ENCODE peak calls at places on chromosomes 13 and 19, in five cellular contexts. U, W, L, V and Y are unnamed samples.

GRCh38 chr19:28643284-28643683 is 569.7 kb downstream of the UQCRFS1 start:
- DNase-seq in U (no peak), W (no peak), L (no peak), V (no peak), Y (no peak)

GRCh38 chr13:33917135-33917534 is 99.2 kb downstream of the RFC3 start:
- DNase-seq in U (no peak), W (no peak), L (no peak), V (no peak), Y (no peak)

GRCh38 chr19:57305056-57305455 is 15.2 kb upstream of the ZNF543 start:
- DNase-seq in U (no peak), W (no peak), L (no peak), V (no peak), Y (no peak)

GRCh38 chr19:34662919-34663318 is 14.0 kb downstream of the SCGB2B2 start:
- DNase-seq in U (no peak), W (peak), L (no peak), V (peak), Y (no peak)

GRCh38 chr19:46717034-46717715 is at the start of gene PRKD2:
- DNase-seq in U (peak), W (peak), L (peak), V (peak), Y (peak)

GRCh38 chr13:30477346-30478235 is 11.9 kb upstream of the HMGB1 start:
- DNase-seq in U (no peak), W (no peak), L (no peak), V (no peak), Y (no peak)

GRCh38 chr19:50669319-50670101 is 20.3 kb downstream of the C19orf81 start:
- DNase-seq in U (no peak), W (peak), L (no peak), V (peak), Y (peak)

GRCh38 chr13:75544681-75545333 is 4.8 kb upstream of the UCHL3 start:
- DNase-seq in U (no peak), W (no peak), L (no peak), V (no peak), Y (no peak)

GRCh38 chr19:35896643-35897040 is 3.7 kb downstream of the NFKBID start:
- DNase-seq in U (no peak), W (no peak), L (no peak), V (no peak), Y (no peak)

GRCh38 chr19:47272448-47273312 is 2.0 kb upstream of the INAFM1 start:
- DNase-seq in U (no peak), W (no peak), L (no peak), V (peak), Y (no peak)

GRCh38 chr19:16441661-16442071 is 30.1 kb downstream of the EPS15L1 start:
- DNase-seq in U (no peak), W (no peak), L (no peak), V (peak), Y (peak)

GRCh38 chr19:10920781-10921180 is 7.7 kb downstream of the YIPF2 start:
- DNase-seq in U (no peak), W (no peak), L (no peak), V (no peak), Y (no peak)

GRCh38 chr19:5621311-5621944 is 1.1 kb downstream of the SAFB2 start:
- DNase-seq in U (no peak), W (no peak), L (no peak), V (no peak), Y (no peak)

GRCh38 chr19:51687791-51688664 is 5.1 kb upstream of the SPACA6 start:
- DNase-seq in U (no peak), W (no peak), L (peak), V (no peak), Y (no peak)

GRCh38 chr19:49741210-49741844 is 21.8 kb downstream of the TSKS start:
- DNase-seq in U (no peak), W (no peak), L (peak), V (no peak), Y (no peak)

GRCh38 chr19:50835103-50835784 is 1.9 kb upstream of the KLK15 start:
- DNase-seq in U (no peak), W (no peak), L (no peak), V (no peak), Y (no peak)

GRCh38 chr19:4327252-4327876 is 11.3 kb downstream of the STAP2 start:
- DNase-seq in U (no peak), W (peak), L (no peak), V (peak), Y (peak)

GRCh38 chr19:2249880-2250764 is 999 bp downstream of the AMH start:
- DNase-seq in U (no peak), W (no peak), L (no peak), V (no peak), Y (no peak)

GRCh38 chr19:29531458-29532025 is 5.7 kb downstream of the VSTM2B start:
- DNase-seq in U (no peak), W (no peak), L (no peak), V (no peak), Y (no peak)

GRCh38 chr19:39946532-39946931 is 12.1 kb upstream of the FCGBP start:
- DNase-seq in U (no peak), W (no peak), L (peak), V (peak), Y (no peak)

GRCh38 chr13:71303144-71303543 is 563.9 kb downstream of the DACH1 start:
- DNase-seq in U (no peak), W (no peak), L (no peak), V (no peak), Y (no peak)

GRCh38 chr19:12611361-12611699 is 610 bp downstream of the ZNF791 start:
- DNase-seq in U (peak), W (no peak), L (peak), V (no peak), Y (peak)

GRCh38 chr13:113061271-113061625 is 44.3 kb upstream of the F7 start:
- DNase-seq in U (no peak), W (no peak), L (no peak), V (no peak), Y (no peak)

GRCh38 chr19:19540707-19541515 is 2.8 kb downstream of the CILP2 start:
- DNase-seq in U (no peak), W (peak), L (no peak), V (peak), Y (no peak)

GRCh38 chr19:12720851-12721655 is 2.7 kb downstream of the TNPO2 start:
- DNase-seq in U (no peak), W (no peak), L (no peak), V (peak), Y (no peak)

GRCh38 chr13:84609716-84610115 is 727.4 kb upstream of the SLITRK1 start:
- DNase-seq in U (no peak), W (no peak), L (peak), V (no peak), Y (no peak)

GRCh38 chr19:1407662-1408299 is 395 bp downstream of the DAZAP1 start:
- DNase-seq in U (no peak), W (peak), L (no peak), V (peak), Y (no peak)

GRCh38 chr19:2546128-2547032 is 70.5 kb downstream of the GADD45B start:
- DNase-seq in U (no peak), W (no peak), L (peak), V (no peak), Y (peak)

GRCh38 chr19:17610384-17610783 is 54.9 kb downstream of the COLGALT1 start:
- DNase-seq in U (no peak), W (no peak), L (no peak), V (no peak), Y (no peak)

GRCh38 chr13:51764184-51765141 is 39.5 kb downstream of the DHRS12 start:
- DNase-seq in U (peak), W (peak), L (peak), V (peak), Y (no peak)

GRCh38 chr13:102317593-102317992 is 84.3 kb downstream of the FGF14 start:
- DNase-seq in U (no peak), W (no peak), L (no peak), V (no peak), Y (no peak)

GRCh38 chr19:2624537-2625091 is 77.9 kb downstream of the GNG7 start:
- DNase-seq in U (no peak), W (no peak), L (peak), V (no peak), Y (no peak)

GRCh38 chr13:48888613-48889012 is 87.1 kb upstream of the FNDC3A start:
- DNase-seq in U (no peak), W (no peak), L (no peak), V (no peak), Y (no peak)